ENCODE peak calls at places on chromosomes 11 and 22, in four cellular contexts. H, I, B and F are unnamed samples.
A peak's percentile ranks its signal among the peaks of the same experiment; 100 is the strongest.

GRCh38 chr11:129375731-129376657 is at the start of gene BARX2:
- DNase-seq in H (no peak), I (no peak), B (peak; percentile 34), F (no peak)

GRCh38 chr22:42676059-42676607 is 26.9 kb upstream of the CYB5R3 start:
- DNase-seq in H (peak; percentile 46), I (no peak), B (no peak), F (no peak)

GRCh38 chr11:8709002-8709672 is 26.5 kb downstream of the RPL27A start:
- DNase-seq in H (peak; percentile 91), I (peak; percentile 91), B (peak; percentile 72), F (no peak)

GRCh38 chr11:128715691-128716153 is 21.9 kb downstream of the FLI1 start:
- DNase-seq in H (peak; percentile 44), I (no peak), B (no peak), F (no peak)

GRCh38 chr11:123209591-123209990 is 14.5 kb upstream of the CLMP start:
- DNase-seq in H (no peak), I (no peak), B (no peak), F (no peak)

GRCh38 chr22:48811885-48812284 is 1015.8 kb downstream of the BRD1 start:
- DNase-seq in H (no peak), I (no peak), B (no peak), F (no peak)

GRCh38 chr11:75406338-75406777 is 7.0 kb downstream of the RPS3 start:
- DNase-seq in H (no peak), I (no peak), B (no peak), F (peak; percentile 37)

GRCh38 chr11:115759622-115760527 is 255.7 kb upstream of the CADM1 start:
- DNase-seq in H (peak; percentile 56), I (no peak), B (peak; percentile 38), F (no peak)

GRCh38 chr11:123054301-123055065 is 7.5 kb downstream of the HSPA8 start:
- DNase-seq in H (no peak), I (no peak), B (peak; percentile 39), F (no peak)

GRCh38 chr11:20089796-20090653 is 70.2 kb downstream of the DBX1 start:
- DNase-seq in H (peak; percentile 43), I (no peak), B (peak; percentile 62), F (no peak)

GRCh38 chr11:69297926-69298777 is 4.2 kb downstream of the MYEOV start:
- DNase-seq in H (peak; percentile 91), I (peak; percentile 86), B (peak; percentile 85), F (peak; percentile 93)

GRCh38 chr22:34851918-34852662 is 213.9 kb upstream of the ISX start:
- DNase-seq in H (no peak), I (no peak), B (no peak), F (no peak)

GRCh38 chr11:128936546-128937275 is 6.0 kb downstream of the TP53AIP1 start:
- DNase-seq in H (no peak), I (no peak), B (peak; percentile 58), F (peak; percentile 72)

GRCh38 chr22:39946571-39947407 is 13.4 kb upstream of the TMA7B start:
- DNase-seq in H (no peak), I (no peak), B (no peak), F (no peak)

GRCh38 chr22:50696799-50697561 is 24.4 kb downstream of the SHANK3 start:
- DNase-seq in H (peak; percentile 30), I (peak; percentile 76), B (no peak), F (peak; percentile 70)

GRCh38 chr11:124174001-124174400 is 9.1 kb upstream of the OR10D3 start:
- DNase-seq in H (no peak), I (no peak), B (no peak), F (no peak)

GRCh38 chr22:45524157-45524556 is 21.5 kb downstream of the FBLN1 start:
- DNase-seq in H (no peak), I (no peak), B (no peak), F (no peak)

GRCh38 chr11:115504279-115505158 is at the start of gene CADM1:
- DNase-seq in H (peak; percentile 97), I (peak; percentile 94), B (peak; percentile 98), F (peak; percentile 92)

GRCh38 chr11:76803023-76803422 is 19.9 kb downstream of the TSKU start:
- DNase-seq in H (no peak), I (peak; percentile 85), B (no peak), F (peak; percentile 33)

GRCh38 chr11:36288442-36289225 is 590 bp downstream of the COMMD9 start:
- DNase-seq in H (no peak), I (no peak), B (no peak), F (no peak)

GRCh38 chr22:36577019-36577418 is 48.1 kb upstream of the EIF3D start:
- DNase-seq in H (no peak), I (no peak), B (no peak), F (no peak)

GRCh38 chr22:40819741-40820140 is 595 bp upstream of the SLC25A17 start:
- DNase-seq in H (no peak), I (no peak), B (no peak), F (no peak)

GRCh38 chr22:27149886-27150529 is 492.6 kb downstream of the MIAT start:
- DNase-seq in H (no peak), I (no peak), B (no peak), F (no peak)

GRCh38 chr11:82406611-82407010 is 327.1 kb downstream of the FAM181B start:
- DNase-seq in H (no peak), I (no peak), B (no peak), F (no peak)

GRCh38 chr11:40683010-40683409 is 776.4 kb downstream of the LRRC4C start:
- DNase-seq in H (no peak), I (no peak), B (no peak), F (no peak)

GRCh38 chr11:96228472-96228871 is 114.5 kb downstream of the MAML2 start:
- DNase-seq in H (peak; percentile 79), I (peak; percentile 82), B (peak; percentile 72), F (no peak)

GRCh38 chr11:3164138-3164539 is 971 bp downstream of the OSBPL5 start:
- DNase-seq in H (peak; percentile 28), I (no peak), B (peak; percentile 19), F (peak; percentile 74)

GRCh38 chr22:23068096-23068831 is 2.1 kb upstream of the GNAZ start:
- DNase-seq in H (no peak), I (peak; percentile 64), B (peak; percentile 13), F (peak; percentile 58)

GRCh38 chr11:68053117-68053516 is 14.3 kb downstream of the TCIRG1 start:
- DNase-seq in H (no peak), I (no peak), B (peak; percentile 72), F (no peak)

GRCh38 chr11:65377036-65377435 is 5.4 kb downstream of the SLC25A45 start:
- DNase-seq in H (peak; percentile 53), I (no peak), B (peak; percentile 46), F (peak; percentile 71)

GRCh38 chr11:65378208-65378927 is 4.1 kb downstream of the SLC25A45 start:
- DNase-seq in H (peak; percentile 49), I (no peak), B (peak; percentile 31), F (no peak)

GRCh38 chr11:65378928-65379638 is 3.4 kb downstream of the SLC25A45 start:
- DNase-seq in H (peak; percentile 23), I (no peak), B (peak; percentile 29), F (no peak)

GRCh38 chr11:65376138-65376713 is 6.2 kb downstream of the SLC25A45 start:
- DNase-seq in H (no peak), I (no peak), B (no peak), F (peak; percentile 69)

DNA sequence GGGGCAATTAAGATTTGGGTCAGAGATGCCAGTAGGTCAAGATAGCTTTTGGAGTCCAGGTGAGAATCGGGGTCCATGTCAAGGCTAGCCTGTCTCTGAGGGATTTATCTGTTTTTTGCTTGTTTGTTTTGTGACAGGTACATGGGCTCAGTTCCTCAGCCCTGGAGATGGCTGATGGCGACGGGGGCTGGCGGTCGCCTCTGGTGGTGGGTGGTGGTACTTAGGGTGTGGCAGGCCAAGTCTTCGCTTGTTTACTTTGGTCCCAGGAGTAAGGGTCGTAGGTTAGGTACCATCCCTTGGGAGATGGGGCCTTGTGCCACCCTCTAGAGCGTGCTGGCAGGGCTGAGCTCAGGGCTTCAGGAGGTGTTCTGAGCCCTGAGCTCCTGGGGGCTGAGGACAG is 4.7 kb downstream of the SLC25A45 start:
- DNase-seq in H (no peak), I (no peak), B (no peak), F (no peak)
- H3K27ac ChIP-seq in H (no peak overlapping the region), I (no peak overlapping the region), B (no peak overlapping the region), F (peak overlapping the region; percentile 38)

DNA sequence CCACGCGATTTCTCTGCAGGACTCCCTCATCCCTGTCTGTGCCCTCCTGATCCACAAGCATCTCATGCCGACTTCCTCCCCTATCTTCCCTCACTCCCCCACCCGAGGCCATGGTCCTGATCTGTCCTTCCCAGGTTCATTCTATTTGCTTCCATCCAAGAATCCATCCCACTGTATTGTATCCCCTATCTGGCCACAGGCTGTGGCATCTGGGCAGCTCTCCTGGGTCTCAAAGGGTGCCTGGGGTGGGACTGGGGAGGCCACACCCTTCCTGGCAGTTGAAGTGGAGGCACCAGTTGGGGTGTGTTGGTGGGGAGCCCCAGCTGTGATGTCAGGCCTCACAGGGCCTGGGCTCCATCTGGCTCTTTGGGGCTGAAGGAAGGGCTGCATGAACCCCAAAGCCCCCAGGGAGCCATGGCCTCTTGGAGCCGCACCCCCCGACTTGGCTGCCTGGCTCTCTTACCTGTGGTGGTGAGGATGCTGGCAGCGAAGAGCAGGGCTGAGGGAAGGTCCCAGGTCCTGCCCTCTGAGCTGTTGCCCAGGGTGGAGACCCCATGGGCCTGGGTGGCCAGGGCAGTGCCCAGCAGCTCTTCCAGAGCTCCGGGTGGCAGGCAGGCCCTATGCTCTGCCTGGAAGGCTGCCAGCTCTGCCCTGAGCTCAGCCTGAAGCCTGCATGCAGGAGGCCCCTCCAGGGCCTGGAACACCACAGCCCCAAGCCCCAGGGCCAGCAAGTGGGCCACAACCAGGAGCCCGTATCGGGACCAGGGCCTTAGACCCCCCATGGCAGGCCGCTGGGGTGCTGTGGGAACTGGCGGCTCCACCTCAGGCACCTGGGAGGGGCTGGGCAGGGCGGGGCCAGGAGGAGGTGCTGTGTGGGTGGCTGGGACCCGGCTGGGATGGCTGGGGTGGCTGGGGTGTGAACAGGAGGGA is at the start of gene KCNK7:
- DNase-seq in H (peak; percentile 43), I (no peak), B (no peak), F (no peak)
- TF ChIP-seq POLR2A in H (no peak), I (no peak), B (no peak), F (no peak)

GRCh38 chr11:74139151-74139918 is 31.5 kb downstream of the C2CD3 start:
- DNase-seq in H (no peak), I (no peak), B (no peak), F (no peak)
- H3K27ac ChIP-seq in H (peak overlapping the region; percentile 55), I (peak overlapping the region; percentile 15), B (no peak overlapping the region), F (no peak overlapping the region)

GRCh38 chr22:31088233-31088986 is 7.3 kb downstream of the SMTN start:
- DNase-seq in H (no peak), I (peak; percentile 77), B (no peak), F (no peak)

GRCh38 chr22:31085928-31086327 is 4.8 kb downstream of the SMTN start:
- DNase-seq in H (no peak), I (no peak), B (peak; percentile 5), F (no peak)

GRCh38 chr22:31086703-31087330 is 5.7 kb downstream of the SMTN start:
- DNase-seq in H (no peak), I (no peak), B (no peak), F (no peak)

GRCh38 chr22:31089101-31090100 is 8.3 kb downstream of the SMTN start:
- DNase-seq in H (peak; percentile 66), I (no peak), B (peak; percentile 61), F (peak; percentile 87)

DNA sequence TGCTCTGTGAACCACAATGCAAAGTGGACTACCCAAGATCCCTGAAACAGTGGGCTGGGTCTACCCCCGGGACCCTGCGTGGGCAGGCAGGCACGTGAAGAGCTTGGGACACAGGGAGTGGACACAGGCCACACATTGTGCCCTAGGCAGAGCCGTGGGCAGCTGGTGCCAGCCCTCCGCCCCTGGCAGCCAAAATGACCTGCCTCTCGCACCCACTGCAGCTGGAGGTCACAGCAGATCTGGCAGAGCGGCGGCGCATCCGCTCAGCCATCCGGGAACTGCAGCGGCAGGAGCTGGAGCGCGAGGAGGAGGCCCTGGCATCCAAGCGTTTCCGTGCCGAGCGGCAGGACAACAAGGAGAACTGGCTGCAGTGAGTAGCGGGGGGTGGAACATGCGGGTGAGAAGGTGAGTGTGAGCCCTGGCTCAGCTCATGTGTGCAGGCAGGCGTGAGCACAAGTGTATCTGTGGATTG is 6.7 kb downstream of the SMTN start:
- DNase-seq in H (no peak), I (no peak), B (no peak), F (no peak)
- TF ChIP-seq POLR2A in H (no peak), I (no peak), B (no peak), F (no peak)